ENCODE peak calls at places on chromosomes 11 and 22, in four cellular contexts. G is HFFc6, P is H54, S is kidney tubule cell. R is an unnamed sample.
A peak's percentile ranks its signal among the peaks of the same experiment; 100 is the strongest.

GRCh38 chr11:75132080-75132479 is 18.8 kb upstream of the SLCO2B1 start:
- DNase-seq in G (no peak), P (no peak), S (no peak), R (no peak)

GRCh38 chr11:73141031-73141308 is 1.1 kb downstream of the FCHSD2 start:
- DNase-seq in G (no peak), P (peak; percentile 36), S (no peak), R (peak; percentile 17)

GRCh38 chr22:42797021-42797420 is 60.1 kb downstream of the ARFGAP3 start:
- DNase-seq in G (no peak), P (no peak), S (no peak), R (no peak)

GRCh38 chr11:64048042-64048854 is 12.5 kb downstream of the FLRT1 start:
- DNase-seq in G (no peak), P (no peak), S (no peak), R (no peak)

GRCh38 chr11:8717876-8718753 is 35.5 kb downstream of the RPL27A start:
- DNase-seq in G (peak; percentile 87), P (peak; percentile 57), S (peak; percentile 82), R (peak; percentile 78)

GRCh38 chr11:3877252-3878035 is 22.0 kb downstream of the STIM1 start:
- DNase-seq in G (no peak), P (no peak), S (peak; percentile 81), R (peak; percentile 53)

GRCh38 chr22:19802001-19802880 is 41.7 kb downstream of the TBX1 start:
- DNase-seq in G (no peak), P (no peak), S (no peak), R (no peak)

GRCh38 chr22:20106849-20107237 is 9.1 kb upstream of the RANBP1 start:
- DNase-seq in G (no peak), P (no peak), S (no peak), R (no peak)

GRCh38 chr11:61912530-61912898 is 4.9 kb downstream of the RAB3IL1 start:
- DNase-seq in G (no peak), P (no peak), S (no peak), R (no peak)

GRCh38 chr11:7168741-7168990 is 79.9 kb downstream of the RBMXL2 start:
- DNase-seq in G (no peak), P (no peak), S (no peak), R (no peak)

GRCh38 chr11:2837096-2837601 is 48.4 kb downstream of the CDKN1C start:
- DNase-seq in G (peak; percentile 67), P (peak; percentile 81), S (peak; percentile 12), R (no peak)

GRCh38 chr11:2688381-2689231 is 11.2 kb downstream of the KCNQ1OT1 start:
- DNase-seq in G (no peak), P (no peak), S (no peak), R (no peak)

GRCh38 chr11:3959015-3959917 is 103.8 kb downstream of the STIM1 start:
- DNase-seq in G (peak; percentile 68), P (peak; percentile 50), S (peak; percentile 95), R (peak; percentile 87)

GRCh38 chr11:29009426-29009825 is 901.2 kb downstream of the METTL15 start:
- DNase-seq in G (peak; percentile 29), P (no peak), S (no peak), R (no peak)

GRCh38 chr11:96000064-96000463 is 76.2 kb upstream of the MTMR2 start:
- DNase-seq in G (no peak), P (no peak), S (no peak), R (no peak)

GRCh38 chr11:11246166-11246565 is 106.9 kb downstream of the CSNK2A3 start:
- DNase-seq in G (no peak), P (no peak), S (no peak), R (no peak)

GRCh38 chr22:23804781-23805291 is 18.1 kb downstream of the SMARCB1 start:
- DNase-seq in G (no peak), P (no peak), S (no peak), R (no peak)

GRCh38 chr22:19885841-19886592 is 31.3 kb upstream of the GNB1L start:
- DNase-seq in G (no peak), P (no peak), S (no peak), R (no peak)

GRCh38 chr11:123302751-123303195 is 107.7 kb upstream of the CLMP start:
- DNase-seq in G (peak; percentile 72), P (peak; percentile 31), S (peak; percentile 63), R (peak; percentile 27)

GRCh38 chr11:10261821-10262220 is 32.2 kb downstream of the SBF2 start:
- DNase-seq in G (no peak), P (no peak), S (no peak), R (peak; percentile 5)

GRCh38 chr22:24965822-24966626 is 13.5 kb downstream of the KIAA1671 start:
- DNase-seq in G (no peak), P (no peak), S (peak; percentile 61), R (peak; percentile 72)

GRCh38 chr11:1121343-1122331 is 36.1 kb upstream of the MUC5AC start:
- DNase-seq in G (no peak), P (peak; percentile 81), S (no peak), R (no peak)

GRCh38 chr11:46367244-46367915 is 14.1 kb upstream of the MDK start:
- DNase-seq in G (peak; percentile 24), P (no peak), S (peak; percentile 38), R (peak; percentile 50)

GRCh38 chr11:24622262-24622661 is 125.4 kb downstream of the LUZP2 start:
- DNase-seq in G (no peak), P (no peak), S (no peak), R (no peak)

GRCh38 chr11:67027483-67027930 is 4.6 kb downstream of the SYT12 start:
- DNase-seq in G (no peak), P (no peak), S (no peak), R (peak; percentile 24)

GRCh38 chr11:64230985-64231365 is 627 bp downstream of the DNAJC4 start:
- DNase-seq in G (no peak), P (no peak), S (no peak), R (no peak)

GRCh38 chr11:67309661-67310061 is 6.3 kb downstream of the SSH3 start:
- DNase-seq in G (no peak), P (no peak), S (no peak), R (no peak)

GRCh38 chr11:65488273-65489058 is 10.4 kb upstream of the MALAT1 start:
- DNase-seq in G (peak; percentile 71), P (no peak), S (peak; percentile 83), R (peak; percentile 46)

GRCh38 chr11:102114032-102114431 is 3.8 kb downstream of the YAP1 start:
- DNase-seq in G (no peak), P (no peak), S (no peak), R (no peak)

GRCh38 chr11:57566035-57566504 is 1.4 kb downstream of the UBE2L6 start:
- DNase-seq in G (peak; percentile 13), P (no peak), S (peak; percentile 56), R (peak; percentile 29)

GRCh38 chr11:67024410-67024809 is 1.5 kb downstream of the SYT12 start:
- DNase-seq in G (no peak), P (no peak), S (peak; percentile 24), R (no peak)

GRCh38 chr11:75159081-75159953 is 8.4 kb downstream of the SLCO2B1 start:
- DNase-seq in G (no peak), P (no peak), S (peak; percentile 23), R (no peak)

GRCh38 chr11:64251986-64252837 is 882 bp downstream of the PLCB3 start:
- DNase-seq in G (no peak), P (peak; percentile 86), S (peak; percentile 75), R (peak; percentile 72)

GRCh38 chr11:17703951-17704350 is 15.4 kb upstream of the MYOD1 start:
- DNase-seq in G (peak; percentile 23), P (peak; percentile 51), S (no peak), R (no peak)

GRCh38 chr11:587978-588380 is 11.7 kb downstream of the PHRF1 start:
- DNase-seq in G (peak; percentile 55), P (peak; percentile 71), S (peak; percentile 91), R (no peak)

GRCh38 chr22:44375451-44375850 is 62.7 kb upstream of the SHISAL1 start:
- DNase-seq in G (no peak), P (no peak), S (no peak), R (no peak)

GRCh38 chr22:37282385-37282677 is at the start of gene CYTH4:
- DNase-seq in G (no peak), P (peak; percentile 39), S (peak; percentile 24), R (peak; percentile 72)

GRCh38 chr11:111282663-111283062 is 15.7 kb upstream of the POU2AF3 start:
- DNase-seq in G (no peak), P (no peak), S (no peak), R (no peak)

R was measured in epithelial cell of esophagus.